ENCODE peak calls at places on chromosome 21, in four cellular contexts. One of them, this sample, is unnamed.

GRCh38 chr21:23496729-23497128 is 2110.6 kb downstream of the MRPL39 start:
- DNase-seq in GM23248: no peak
- DNase-seq in neural progenitor cell: no peak
- DNase-seq in GM23338: no peak
- DNase-seq in this sample: no peak

GRCh38 chr21:14620152-14620551 is 74.0 kb upstream of the SAMSN1 start:
- DNase-seq in GM23248: no peak
- DNase-seq in neural progenitor cell: no peak
- DNase-seq in GM23338: no peak
- DNase-seq in this sample: no peak

GRCh38 chr21:26441081-26441610 is 131.9 kb downstream of the CYYR1 start:
- DNase-seq in GM23248: no peak
- DNase-seq in neural progenitor cell: no peak
- DNase-seq in GM23338: no peak
- DNase-seq in this sample: no peak

GRCh38 chr21:45846373-45847160 is 135.0 kb upstream of the COL6A1 start:
- DNase-seq in GM23248: peak; percentile 43
- DNase-seq in neural progenitor cell: no peak
- DNase-seq in GM23338: no peak
- DNase-seq in this sample: no peak

GRCh38 chr21:32088471-32088870 is 190.4 kb downstream of the MIS18A start:
- DNase-seq in GM23248: no peak
- DNase-seq in neural progenitor cell: no peak
- DNase-seq in GM23338: no peak
- DNase-seq in this sample: no peak

GRCh38 chr21:45872902-45873301 is 108.7 kb upstream of the COL6A1 start:
- DNase-seq in GM23248: no peak
- DNase-seq in neural progenitor cell: no peak
- DNase-seq in GM23338: no peak
- DNase-seq in this sample: no peak

GRCh38 chr21:36700961-36701911 is 2.3 kb downstream of the SIM2 start:
- DNase-seq in GM23248: no peak
- DNase-seq in neural progenitor cell: peak; percentile 74
- DNase-seq in GM23338: peak; percentile 72
- DNase-seq in this sample: peak; percentile 57

GRCh38 chr21:28253378-28253777 is 739.3 kb downstream of the LTN1 start:
- DNase-seq in GM23248: peak; percentile 83
- DNase-seq in neural progenitor cell: no peak
- DNase-seq in GM23338: no peak
- DNase-seq in this sample: peak; percentile 62

GRCh38 chr21:16040601-16041000 is 310.8 kb downstream of the USP25 start:
- DNase-seq in GM23248: peak; percentile 44
- DNase-seq in neural progenitor cell: no peak
- DNase-seq in GM23338: no peak
- DNase-seq in this sample: peak; percentile 26

GRCh38 chr21:37389456-37389855 is 22.9 kb downstream of the DYRK1A start:
- DNase-seq in GM23248: no peak
- DNase-seq in neural progenitor cell: no peak
- DNase-seq in GM23338: no peak
- DNase-seq in this sample: no peak

GRCh38 chr21:34795152-34796141 is 126.7 kb downstream of the CLIC6 start:
- DNase-seq in GM23248: peak; percentile 91
- DNase-seq in neural progenitor cell: no peak
- DNase-seq in GM23338: no peak
- DNase-seq in this sample: peak; percentile 92

GRCh38 chr21:34793471-34793870 is 124.7 kb downstream of the CLIC6 start:
- DNase-seq in GM23248: no peak
- DNase-seq in neural progenitor cell: no peak
- DNase-seq in GM23338: no peak
- DNase-seq in this sample: no peak

GRCh38 chr21:34792504-34793089 is 123.8 kb downstream of the CLIC6 start:
- DNase-seq in GM23248: no peak
- DNase-seq in neural progenitor cell: no peak
- DNase-seq in GM23338: no peak
- DNase-seq in this sample: no peak

GRCh38 chr21:34796518-34797201 is 127.9 kb downstream of the CLIC6 start:
- DNase-seq in GM23248: peak; percentile 45
- DNase-seq in neural progenitor cell: no peak
- DNase-seq in GM23338: peak; percentile 32
- DNase-seq in this sample: peak; percentile 26

GRCh38 chr21:34794686-34795085 is 125.9 kb downstream of the CLIC6 start:
- DNase-seq in GM23248: no peak
- DNase-seq in neural progenitor cell: no peak
- DNase-seq in GM23338: no peak
- DNase-seq in this sample: no peak
- H3K4me2 ChIP-seq in GM23248: peak overlapping the region; percentile 60
- H3K4me2 ChIP-seq in neural progenitor cell: peak overlapping the region; percentile 1
- H3K4me2 ChIP-seq in GM23338: no peak overlapping the region
- H3K4me2 ChIP-seq in this sample: peak overlapping the region; percentile 56

GRCh38 chr21:39955326-39955725 is 88.1 kb downstream of the PCP4 start:
- DNase-seq in GM23248: no peak
- DNase-seq in neural progenitor cell: no peak
- DNase-seq in GM23338: no peak
- DNase-seq in this sample: no peak

GRCh38 chr21:39956586-39956985 is 89.3 kb downstream of the PCP4 start:
- DNase-seq in GM23248: no peak
- DNase-seq in neural progenitor cell: no peak
- DNase-seq in GM23338: peak; percentile 10
- DNase-seq in this sample: no peak

GRCh38 chr21:39958731-39959130 is 91.5 kb downstream of the PCP4 start:
- DNase-seq in GM23248: no peak
- DNase-seq in neural progenitor cell: no peak
- DNase-seq in GM23338: no peak
- DNase-seq in this sample: no peak

GRCh38 chr21:39966786-39967185 is 99.5 kb downstream of the PCP4 start:
- DNase-seq in GM23248: no peak
- DNase-seq in neural progenitor cell: no peak
- DNase-seq in GM23338: no peak
- DNase-seq in this sample: no peak

DNA sequence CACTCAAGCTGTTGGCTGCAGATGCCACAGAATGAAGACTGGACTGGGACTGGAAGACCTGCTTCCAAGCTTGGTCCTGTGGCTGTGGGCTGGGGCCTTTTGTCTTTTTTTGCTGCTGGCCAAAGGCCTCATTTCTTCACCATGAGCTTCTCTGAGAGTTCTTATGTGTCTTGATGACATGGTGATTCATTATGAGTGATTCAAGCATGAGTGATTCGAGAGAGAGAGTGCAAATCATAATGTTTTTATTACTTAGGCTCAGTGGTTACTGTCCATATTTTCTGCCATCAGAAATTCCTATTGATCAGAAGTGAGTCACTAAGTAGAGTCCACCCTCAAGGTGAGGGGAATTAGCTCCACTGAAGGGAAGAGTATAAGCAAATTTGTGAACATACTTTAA is 94.0 kb downstream of the PCP4 start:
- DNase-seq in GM23248: no peak
- DNase-seq in neural progenitor cell: no peak
- DNase-seq in GM23338: no peak
- DNase-seq in this sample: no peak
- H3F3A ChIP-seq in GM23248: no peaks in the 10 kb centered on the region
- H3F3A ChIP-seq in neural progenitor cell: no peaks in the 10 kb centered on the region
- H3F3A ChIP-seq in GM23338: no peaks in the 10 kb centered on the region
- H3F3A ChIP-seq in this sample: no peaks in the 10 kb centered on the region

DNA sequence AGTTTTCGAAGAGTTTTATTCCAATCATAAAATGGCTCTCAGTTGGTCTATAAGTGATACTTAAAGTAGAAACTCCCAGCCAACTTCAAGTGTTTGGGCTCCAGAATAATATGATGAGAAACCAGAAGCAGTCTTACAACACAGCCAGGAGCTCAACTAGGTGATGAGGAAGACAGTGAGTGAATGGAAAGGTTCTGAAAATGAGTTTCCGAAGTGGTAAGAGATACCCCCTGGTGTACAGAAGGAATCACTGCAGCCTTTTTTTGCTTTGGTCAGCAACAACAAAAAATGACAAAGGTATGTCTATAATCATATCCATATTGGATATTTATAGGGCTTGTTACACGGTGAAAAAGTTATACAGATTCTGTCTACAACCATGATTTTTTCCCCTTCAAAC is 16.5 kb downstream of the KRTAP19-1 start:
- DNase-seq in GM23248: no peak
- DNase-seq in neural progenitor cell: peak; percentile 39
- DNase-seq in GM23338: peak; percentile 67
- DNase-seq in this sample: peak; percentile 53
- TF ChIP-seq EZH2phosphoT487 in GM23248: no peak
- TF ChIP-seq EZH2phosphoT487 in neural progenitor cell: no peak
- TF ChIP-seq EZH2phosphoT487 in GM23338: no peak
- TF ChIP-seq EZH2phosphoT487 in this sample: no peak

GRCh38 chr21:43815991-43816390 is 26.6 kb downstream of the RRP1 start:
- DNase-seq in GM23248: no peak
- DNase-seq in neural progenitor cell: no peak
- DNase-seq in GM23338: no peak
- DNase-seq in this sample: no peak

GRCh38 chr21:43818685-43819084 is 29.3 kb downstream of the RRP1 start:
- DNase-seq in GM23248: no peak
- DNase-seq in neural progenitor cell: no peak
- DNase-seq in GM23338: no peak
- DNase-seq in this sample: no peak

GRCh38 chr21:43816611-43817071 is 27.3 kb downstream of the RRP1 start:
- DNase-seq in GM23248: no peak
- DNase-seq in neural progenitor cell: no peak
- DNase-seq in GM23338: peak; percentile 63
- DNase-seq in this sample: no peak

GRCh38 chr21:43815107-43815742 is 25.8 kb downstream of the RRP1 start:
- DNase-seq in GM23248: no peak
- DNase-seq in neural progenitor cell: peak; percentile 55
- DNase-seq in GM23338: peak; percentile 86
- DNase-seq in this sample: no peak

DNA sequence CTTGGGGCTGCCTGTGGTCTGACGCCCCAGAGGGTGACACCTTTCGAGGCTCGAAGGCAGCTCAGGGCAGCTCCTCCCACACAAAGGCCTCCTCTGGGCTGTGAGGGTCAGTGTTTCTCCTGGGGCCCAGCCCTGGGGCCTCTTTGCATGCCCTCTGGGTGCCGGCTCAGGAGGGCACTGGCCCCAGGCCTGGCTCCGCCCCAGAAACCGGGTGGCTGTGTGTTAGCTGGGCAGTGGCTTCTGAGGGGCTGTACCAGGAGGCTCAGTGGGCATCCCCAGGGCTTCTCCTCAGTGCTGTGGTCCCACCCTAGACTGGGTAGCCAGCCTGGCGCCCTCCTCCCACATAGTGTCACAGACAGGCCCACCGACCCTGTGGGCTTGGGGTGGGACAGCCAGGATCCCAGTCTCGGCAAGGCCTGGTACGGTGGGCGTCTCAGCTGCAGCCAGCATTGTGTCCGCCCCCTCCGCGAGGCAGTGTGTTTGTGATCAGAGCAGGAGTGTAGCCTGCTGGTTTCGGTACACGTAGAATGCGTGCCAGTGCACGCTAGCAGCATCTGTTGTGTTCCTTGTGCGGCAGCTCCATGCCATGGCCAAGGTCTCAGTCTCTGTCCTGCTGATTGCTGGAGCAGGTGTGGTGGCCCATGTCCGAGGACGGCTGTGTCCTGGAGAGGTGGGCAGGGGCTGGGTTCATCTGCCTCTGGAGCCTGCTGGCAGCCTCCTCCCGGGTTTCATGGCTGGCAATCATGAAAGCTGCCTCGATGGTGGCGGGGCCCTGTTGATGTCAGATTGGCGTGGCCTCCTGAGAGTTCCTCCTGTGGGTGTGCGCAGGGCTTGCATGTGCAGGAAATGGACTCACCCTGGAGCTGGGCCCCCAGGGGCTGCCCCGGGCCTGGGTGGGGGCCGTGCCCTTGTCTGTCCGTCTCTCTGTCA is 28.0 kb downstream of the RRP1 start:
- DNase-seq in GM23248: no peak
- DNase-seq in neural progenitor cell: no peak
- DNase-seq in GM23338: no peak
- DNase-seq in this sample: no peak
- H3K4me2 ChIP-seq in GM23248: no peak overlapping the region
- H3K4me2 ChIP-seq in neural progenitor cell: no peak overlapping the region
- H3K4me2 ChIP-seq in GM23338: no peak overlapping the region
- H3K4me2 ChIP-seq in this sample: no peak overlapping the region

GRCh38 chr21:42040411-42041180 is 30.4 kb upstream of the ZBTB21 start:
- DNase-seq in GM23248: peak; percentile 99
- DNase-seq in neural progenitor cell: no peak
- DNase-seq in GM23338: no peak
- DNase-seq in this sample: peak; percentile 99

GRCh38 chr21:42038826-42039425 is 28.8 kb upstream of the ZBTB21 start:
- DNase-seq in GM23248: peak; percentile 55
- DNase-seq in neural progenitor cell: no peak
- DNase-seq in GM23338: no peak
- DNase-seq in this sample: no peak

GRCh38 chr21:42041246-42041645 is 29.9 kb upstream of the UMODL1 start:
- DNase-seq in GM23248: no peak
- DNase-seq in neural progenitor cell: no peak
- DNase-seq in GM23338: no peak
- DNase-seq in this sample: no peak

GRCh38 chr21:42039470-42039901 is 29.3 kb upstream of the ZBTB21 start:
- DNase-seq in GM23248: peak; percentile 84
- DNase-seq in neural progenitor cell: no peak
- DNase-seq in GM23338: no peak
- DNase-seq in this sample: peak; percentile 49

DNA sequence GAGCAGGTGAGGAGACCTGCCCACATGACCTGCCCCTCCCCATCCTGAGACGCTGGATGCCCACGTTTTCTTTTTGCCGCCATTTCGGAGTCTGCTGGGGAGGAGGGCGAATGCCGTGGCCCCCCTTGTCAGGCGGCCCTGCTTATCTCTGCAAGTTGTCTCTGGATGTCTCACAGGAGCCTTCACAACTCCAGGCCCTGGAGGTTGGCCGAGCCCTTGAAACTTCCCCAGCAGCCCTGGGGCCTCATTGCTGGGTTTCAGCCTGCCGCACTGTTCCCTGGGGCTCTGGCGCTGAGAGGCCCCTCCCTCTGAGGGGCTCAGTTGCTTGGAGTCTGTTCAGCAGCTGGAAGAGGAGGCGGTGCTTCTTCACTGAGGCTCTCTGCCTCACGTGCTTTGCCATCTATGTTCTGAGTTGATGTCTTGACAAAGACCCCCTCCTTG is 29.8 kb upstream of the ZBTB21 start:
- DNase-seq in GM23248: peak; percentile 52
- DNase-seq in neural progenitor cell: peak; percentile 39
- DNase-seq in GM23338: no peak
- DNase-seq in this sample: no peak
- H3F3A ChIP-seq in GM23248: peaks cover 24% of the 10 kb centered on the region
- H3F3A ChIP-seq in neural progenitor cell: no peaks in the 10 kb centered on the region
- H3F3A ChIP-seq in GM23338: no peaks in the 10 kb centered on the region
- H3F3A ChIP-seq in this sample: no peaks in the 10 kb centered on the region

This sample was measured in PC-3.